ENCODE peak calls at places on chromosomes 2 and 18, in nine cellular contexts. V, E, I, X, Z, W, A, N and G are unnamed samples.

GRCh38 chr2:25309402-25309801 is 32.3 kb downstream of the DNMT3A start:
- DNase-seq in V (peak), E (peak), I (peak), X (peak), Z (peak), W (peak), A (peak), N (peak), G (peak)

GRCh38 chr2:157890960-157891629 is 15.0 kb upstream of the ACVR1 start:
- DNase-seq in V (no peak), E (peak), I (no peak), X (no peak), Z (no peak), W (no peak), A (no peak), N (no peak), G (no peak)

GRCh38 chr2:62657752-62658151 is 47.8 kb upstream of the EHBP1 start:
- DNase-seq in V (no peak), E (no peak), I (no peak), X (peak), Z (no peak), W (no peak), A (no peak), N (peak), G (no peak)

GRCh38 chr2:96552284-96553175 is 16.0 kb downstream of the ARID5A start:
- DNase-seq in V (no peak), E (no peak), I (no peak), X (no peak), Z (no peak), W (no peak), A (no peak), N (no peak), G (peak)

GRCh38 chr2:174623690-174624089 is 26.1 kb upstream of the WIPF1 start:
- DNase-seq in V (no peak), E (no peak), I (no peak), X (no peak), Z (no peak), W (no peak), A (no peak), N (no peak), G (no peak)

GRCh38 chr2:84631047-84631446 is 114.7 kb downstream of the DNAH6 start:
- DNase-seq in V (peak), E (peak), I (peak), X (peak), Z (peak), W (peak), A (peak), N (peak), G (peak)

GRCh38 chr18:70376914-70377258 is 88.0 kb downstream of the SOCS6 start:
- DNase-seq in V (no peak), E (peak), I (no peak), X (no peak), Z (no peak), W (no peak), A (peak), N (no peak), G (no peak)

GRCh38 chr2:201697899-201698298 is 545 bp downstream of the MPP4 start:
- DNase-seq in V (no peak), E (peak), I (no peak), X (no peak), Z (peak), W (no peak), A (no peak), N (no peak), G (no peak)

GRCh38 chr18:2961828-2962227 is 51.1 kb downstream of the LPIN2 start:
- DNase-seq in V (no peak), E (peak), I (no peak), X (peak), Z (no peak), W (no peak), A (no peak), N (peak), G (peak)

GRCh38 chr18:46793565-46793964 is 36.7 kb upstream of the ST8SIA5 start:
- DNase-seq in V (no peak), E (no peak), I (no peak), X (peak), Z (peak), W (peak), A (no peak), N (no peak), G (no peak)

GRCh38 chr18:38483326-38483725 is 917.7 kb upstream of the CELF4 start:
- DNase-seq in V (no peak), E (no peak), I (no peak), X (no peak), Z (no peak), W (no peak), A (no peak), N (no peak), G (peak)

GRCh38 chr2:37894601-37895000 is 30.5 kb upstream of the RMDN2 start:
- DNase-seq in V (no peak), E (peak), I (no peak), X (no peak), Z (no peak), W (no peak), A (no peak), N (no peak), G (no peak)

GRCh38 chr18:34467059-34467458 is 242.3 kb upstream of the NOL4 start:
- DNase-seq in V (no peak), E (peak), I (no peak), X (no peak), Z (peak), W (no peak), A (no peak), N (no peak), G (no peak)

GRCh38 chr18:2984703-2985261 is 28.2 kb downstream of the LPIN2 start:
- DNase-seq in V (peak), E (no peak), I (no peak), X (no peak), Z (no peak), W (no peak), A (peak), N (no peak), G (no peak)

GRCh38 chr2:226799211-226799975 is at the start of gene IRS1:
- DNase-seq in V (peak), E (peak), I (peak), X (peak), Z (peak), W (peak), A (peak), N (peak), G (peak)

GRCh38 chr2:111119004-111119846 is 1.5 kb upstream of the BCL2L11 start:
- DNase-seq in V (peak), E (peak), I (no peak), X (peak), Z (no peak), W (peak), A (peak), N (no peak), G (no peak)

GRCh38 chr2:227906991-227907390 is 35.6 kb downstream of the DAW1 start:
- DNase-seq in V (no peak), E (no peak), I (no peak), X (no peak), Z (no peak), W (no peak), A (no peak), N (no peak), G (no peak)

GRCh38 chr2:140442319-140442718 is 1662.1 kb upstream of the NXPH2 start:
- DNase-seq in V (no peak), E (no peak), I (no peak), X (no peak), Z (peak), W (no peak), A (peak), N (no peak), G (peak)

GRCh38 chr2:240503375-240503774 is 54.4 kb downstream of the ANKMY1 start:
- DNase-seq in V (no peak), E (no peak), I (no peak), X (no peak), Z (no peak), W (no peak), A (no peak), N (no peak), G (no peak)

GRCh38 chr2:75494137-75494769 is 66.5 kb downstream of the EVA1A start:
- DNase-seq in V (no peak), E (peak), I (no peak), X (no peak), Z (no peak), W (no peak), A (no peak), N (no peak), G (no peak)

GRCh38 chr2:172609488-172609887 is 53.6 kb downstream of the PDK1 start:
- DNase-seq in V (no peak), E (no peak), I (no peak), X (no peak), Z (no peak), W (no peak), A (no peak), N (no peak), G (no peak)

GRCh38 chr2:85998071-85998991 is 107.4 kb downstream of the POLR1A start:
- DNase-seq in V (peak), E (peak), I (no peak), X (no peak), Z (no peak), W (peak), A (peak), N (peak), G (no peak)

GRCh38 chr2:239316562-239317465 is 84.0 kb downstream of the HDAC4 start:
- DNase-seq in V (no peak), E (peak), I (no peak), X (no peak), Z (no peak), W (no peak), A (peak), N (no peak), G (no peak)

GRCh38 chr2:178257127-178257526 is 62.8 kb downstream of the OSBPL6 start:
- DNase-seq in V (no peak), E (no peak), I (no peak), X (no peak), Z (peak), W (no peak), A (no peak), N (no peak), G (no peak)

GRCh38 chr2:198036029-198036879 is 231.9 kb downstream of the PLCL1 start:
- DNase-seq in V (no peak), E (no peak), I (no peak), X (no peak), Z (no peak), W (no peak), A (no peak), N (no peak), G (no peak)

GRCh38 chr2:226362991-226363390 is 436.6 kb downstream of the IRS1 start:
- DNase-seq in V (no peak), E (peak), I (no peak), X (no peak), Z (peak), W (no peak), A (peak), N (no peak), G (no peak)

GRCh38 chr2:239476757-239477565 is 76.1 kb upstream of the HDAC4 start:
- DNase-seq in V (no peak), E (no peak), I (no peak), X (no peak), Z (no peak), W (no peak), A (no peak), N (no peak), G (no peak)

GRCh38 chr2:58515827-58516574 is 274.9 kb upstream of the FANCL start:
- DNase-seq in V (no peak), E (peak), I (no peak), X (peak), Z (peak), W (no peak), A (no peak), N (no peak), G (no peak)

GRCh38 chr2:183242937-183243336 is 118.7 kb downstream of the NUP35 start:
- DNase-seq in V (no peak), E (peak), I (no peak), X (no peak), Z (peak), W (no peak), A (no peak), N (no peak), G (no peak)

GRCh38 chr2:129004940-129005490 is 686.3 kb upstream of the HS6ST1 start:
- DNase-seq in V (no peak), E (no peak), I (no peak), X (no peak), Z (no peak), W (no peak), A (no peak), N (no peak), G (no peak)

GRCh38 chr18:74310411-74310810 is 5.2 kb upstream of the C18orf63 start:
- DNase-seq in V (no peak), E (peak), I (no peak), X (peak), Z (peak), W (peak), A (peak), N (no peak), G (no peak)

GRCh38 chr2:157874278-157874825 is 1.8 kb downstream of the ACVR1 start:
- DNase-seq in V (no peak), E (peak), I (no peak), X (no peak), Z (no peak), W (no peak), A (no peak), N (no peak), G (peak)

GRCh38 chr2:45273412-45274189 is 264.3 kb upstream of the SIX2 start:
- DNase-seq in V (no peak), E (no peak), I (no peak), X (no peak), Z (peak), W (no peak), A (peak), N (no peak), G (no peak)

GRCh38 chr18:4040391-4041172 is 414.5 kb downstream of the DLGAP1 start:
- DNase-seq in V (peak), E (no peak), I (no peak), X (no peak), Z (no peak), W (no peak), A (no peak), N (no peak), G (no peak)

GRCh38 chr18:62716679-62717058 is 1.3 kb downstream of the PHLPP1 start:
- DNase-seq in V (peak), E (peak), I (no peak), X (peak), Z (peak), W (peak), A (peak), N (peak), G (peak)

GRCh38 chr18:49514577-49514976 is 27.5 kb upstream of the C18orf32 start:
- DNase-seq in V (no peak), E (no peak), I (no peak), X (no peak), Z (no peak), W (no peak), A (peak), N (no peak), G (no peak)

DNA sequence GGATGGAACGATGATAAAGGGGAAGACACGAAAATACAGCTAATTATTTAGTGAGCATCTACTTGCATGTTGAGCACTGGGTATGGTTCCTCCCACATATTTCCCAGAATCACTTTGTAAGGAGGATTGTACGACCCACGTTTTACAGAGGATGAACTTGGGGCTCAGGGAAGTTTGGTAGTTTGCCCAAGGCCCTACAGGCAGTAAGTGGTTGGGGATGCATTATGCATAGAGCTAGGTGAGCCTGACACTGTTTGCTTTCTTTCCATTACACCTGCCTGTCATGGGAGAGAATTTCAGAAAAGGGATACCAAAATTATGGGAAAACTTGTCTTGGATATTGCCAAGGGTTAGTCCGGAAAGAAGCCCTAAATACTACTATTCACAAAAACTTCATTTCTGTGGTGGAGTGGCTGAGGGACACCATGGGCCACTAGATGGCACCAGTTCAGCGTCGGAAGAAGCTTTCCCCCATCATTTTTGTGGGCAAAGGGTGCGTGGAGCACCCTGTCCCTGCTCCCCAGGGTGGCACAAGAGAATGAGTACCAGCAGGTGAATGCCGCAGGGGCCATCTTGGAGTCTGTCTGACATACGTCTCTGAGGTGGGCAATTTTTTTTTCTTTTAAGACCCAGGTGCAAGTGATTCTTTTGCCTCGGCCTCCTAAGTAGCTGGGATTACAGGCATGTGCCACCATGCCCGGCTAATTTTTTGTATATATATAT is 23.5 kb upstream of the C18orf32 start:
- DNase-seq in V (peak), E (peak), I (peak), X (peak), Z (peak), W (peak), A (peak), N (peak), G (peak)
- TF ChIP-seq EZH2phosphoT487 in V (no peak), E (no peak), I (no peak), X (no peak), Z (no peak), W (no peak), A (no peak), N (no peak), G (no peak)

DNA sequence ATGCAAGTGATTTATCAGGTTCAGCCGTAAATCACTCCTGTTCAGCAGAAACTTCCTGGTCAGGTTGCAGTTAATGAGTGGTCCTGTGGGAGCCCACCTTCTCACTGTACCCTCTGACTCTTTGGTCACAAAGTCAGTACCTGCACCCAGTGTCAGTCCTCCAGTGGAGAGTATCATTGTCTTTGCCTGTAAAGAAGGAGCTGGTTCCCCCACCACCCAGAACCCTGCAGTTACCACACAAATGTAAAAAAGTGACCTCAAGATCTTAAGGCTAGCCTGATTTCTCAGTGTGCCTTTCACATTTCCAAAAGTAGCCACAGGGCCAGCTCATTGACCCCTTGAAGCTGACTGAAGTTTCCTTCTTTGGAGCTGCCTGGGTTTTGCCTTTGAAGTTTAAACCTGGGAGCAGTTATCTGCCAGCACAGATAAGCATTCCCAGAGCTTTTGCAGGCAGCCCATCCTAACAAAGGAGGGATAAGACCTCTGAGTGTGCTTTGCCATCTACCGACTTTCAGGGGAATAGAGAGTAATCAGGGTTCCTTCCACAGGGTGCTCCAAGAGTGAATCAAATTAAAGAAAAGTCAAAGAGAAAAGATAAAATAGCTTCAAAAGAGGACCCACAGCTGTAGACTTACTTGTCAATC is 725.2 kb downstream of the CPS1 start:
- DNase-seq in V (peak), E (no peak), I (no peak), X (no peak), Z (peak), W (peak), A (no peak), N (no peak), G (no peak)
- TF ChIP-seq EZH2phosphoT487 in V (no peak), E (no peak), I (no peak), X (no peak), Z (no peak), W (no peak), A (no peak), N (no peak), G (no peak)

GRCh38 chr2:56183643-56184499 is at the start of gene CCDC85A:
- DNase-seq in V (peak), E (peak), I (peak), X (peak), Z (peak), W (peak), A (peak), N (peak), G (peak)
- TF ChIP-seq EZH2phosphoT487 in V (no peak), E (no peak), I (no peak), X (no peak), Z (no peak), W (no peak), A (no peak), N (no peak), G (no peak)

GRCh38 chr18:13273800-13274199 is 55.2 kb downstream of the LDLRAD4 start:
- DNase-seq in V (no peak), E (no peak), I (no peak), X (no peak), Z (no peak), W (no peak), A (no peak), N (no peak), G (no peak)
- TF ChIP-seq EZH2phosphoT487 in V (no peak), E (no peak), I (no peak), X (no peak), Z (no peak), W (no peak), A (no peak), N (no peak), G (no peak)

DNA sequence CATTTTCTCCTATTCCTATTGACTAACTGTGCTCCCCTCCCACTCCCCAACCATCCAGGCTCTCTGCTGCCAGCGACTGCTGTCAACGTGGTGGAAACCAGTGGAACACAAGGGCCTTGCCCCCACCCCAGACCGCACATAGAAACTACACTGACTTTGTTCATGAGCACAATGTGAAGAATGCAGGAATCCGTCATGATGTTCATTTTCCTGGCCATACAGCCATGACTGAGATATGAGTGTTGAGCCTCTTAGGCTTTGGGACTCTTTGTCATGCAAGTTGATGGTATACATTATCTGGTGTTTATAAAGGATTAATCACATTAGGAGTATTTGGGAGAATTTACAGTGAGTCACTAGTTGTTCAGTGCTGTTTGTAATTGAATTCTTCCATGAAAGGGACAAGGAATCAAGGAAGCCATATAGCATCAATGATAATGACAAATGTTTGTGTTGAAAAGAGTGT is 91.2 kb downstream of the EPB41L5 start:
- DNase-seq in V (no peak), E (peak), I (no peak), X (no peak), Z (peak), W (no peak), A (no peak), N (no peak), G (no peak)
- TF ChIP-seq EZH2phosphoT487 in V (no peak), E (peak), I (no peak), X (no peak), Z (no peak), W (no peak), A (no peak), N (no peak), G (no peak)

GRCh38 chr2:215567504-215567903 is 131.6 kb upstream of the FN1 start:
- DNase-seq in V (no peak), E (no peak), I (no peak), X (no peak), Z (no peak), W (no peak), A (no peak), N (no peak), G (no peak)

GRCh38 chr2:215571693-215572092 is 135.8 kb upstream of the FN1 start:
- DNase-seq in V (no peak), E (no peak), I (no peak), X (no peak), Z (no peak), W (no peak), A (no peak), N (no peak), G (no peak)

GRCh38 chr2:215565897-215566296 is 130.0 kb upstream of the FN1 start:
- DNase-seq in V (no peak), E (no peak), I (no peak), X (no peak), Z (no peak), W (no peak), A (no peak), N (no peak), G (no peak)
- TF ChIP-seq EZH2phosphoT487 in V (no peak), E (no peak), I (no peak), X (no peak), Z (no peak), W (no peak), A (no peak), N (no peak), G (no peak)